ENCODE peak calls at places on chromosomes 5 and 9, in five cellular contexts. P is lower leg skin; O is fibroblast of the conjunctiva; H is activated T-cell treated with anti-CD3 and anti-CD28 coated beads, Interleukin-2, amount 50 U/mL, for 48 hours; R is epithelial cell of proximal tubule. N is an unnamed sample.
A peak's percentile ranks its signal among the peaks of the same experiment; 100 is the strongest.

GRCh38 chr9:127637322-127637847 is 25.3 kb downstream of the STXBP1 start:
- DNase-seq in P (no peak), O (peak; percentile 85), H (no peak), R (no peak), N (peak; percentile 71)

GRCh38 chr5:162824360-162824759 is 613.0 kb upstream of the CCNG1 start:
- DNase-seq in P (no peak), O (no peak), H (no peak), R (no peak), N (no peak)

GRCh38 chr9:7289773-7290172 is 509.8 kb downstream of the DMAC1 start:
- DNase-seq in P (no peak), O (no peak), H (no peak), R (no peak), N (no peak)

GRCh38 chr9:98070704-98071103 is 14.2 kb downstream of the NANS start:
- DNase-seq in P (no peak), O (no peak), H (no peak), R (no peak), N (no peak)

GRCh38 chr5:102627311-102627710 is 127.8 kb upstream of the PAM start:
- DNase-seq in P (no peak), O (no peak), H (no peak), R (no peak), N (no peak)

GRCh38 chr5:96664669-96665068 is 2.5 kb downstream of the CAST start:
- DNase-seq in P (no peak), O (no peak), H (no peak), R (no peak), N (no peak)

GRCh38 chr9:125272697-125273096 is 11.1 kb downstream of the GAPVD1 start:
- DNase-seq in P (no peak), O (peak; percentile 47), H (no peak), R (no peak), N (no peak)

GRCh38 chr9:125989090-125989501 is 241.9 kb downstream of the PBX3 start:
- DNase-seq in P (no peak), O (no peak), H (no peak), R (no peak), N (no peak)

GRCh38 chr9:2691626-2692025 is 25.7 kb upstream of the KCNV2 start:
- DNase-seq in P (no peak), O (no peak), H (no peak), R (no peak), N (no peak)

GRCh38 chr5:173512637-173513435 is 103.6 kb downstream of the BOD1 start:
- DNase-seq in P (no peak), O (no peak), H (no peak), R (no peak), N (no peak)

GRCh38 chr5:57383093-57383861 is 99.3 kb downstream of the ACTBL2 start:
- DNase-seq in P (no peak), O (peak; percentile 73), H (peak; percentile 25), R (no peak), N (peak; percentile 70)

GRCh38 chr9:100216178-100216787 is 117.2 kb downstream of the INVS start:
- DNase-seq in P (no peak), O (peak; percentile 26), H (peak; percentile 79), R (no peak), N (no peak)

N was measured in GM04504.